ENCODE peak calls at places on chromosome 20, in ten cellular contexts. A is astrocyte of the spinal cord, Q is cardiac muscle cell, H is Peyer's patch, L is lung, V is AG04449, T is lower lobe of right lung, E is epithelial cell of proximal tubule, I is HFF-Myc, C is pancreas. Y is an unnamed sample.

GRCh38 chr20:1845701-1846100 is 49.5 kb upstream of the SIRPA start:
- DNase-seq in A (no peak), Q (no peak), H (no peak), L (no peak), V (no peak), T (no peak), E (no peak), I (no peak), C (no peak), Y (no peak)

GRCh38 chr20:52577696-52578095 is 386.1 kb upstream of the ZFP64 start:
- DNase-seq in A (no peak), Q (no peak), H (no peak), L (no peak), V (no peak), T (no peak), E (no peak), I (no peak), C (no peak), Y (no peak)

GRCh38 chr20:54452277-54452676 is 23.1 kb upstream of the DOK5 start:
- DNase-seq in A (no peak), Q (no peak), H (no peak), L (no peak), V (no peak), T (no peak), E (no peak), I (no peak), C (no peak), Y (no peak)

GRCh38 chr20:20393770-20394169 is 25.9 kb downstream of the INSM1 start:
- DNase-seq in A (no peak), Q (peak; percentile 30), H (no peak), L (no peak), V (no peak), T (no peak), E (no peak), I (no peak), C (no peak), Y (no peak)

GRCh38 chr20:20327756-20328155 is 40.1 kb upstream of the INSM1 start:
- DNase-seq in A (no peak), Q (no peak), H (no peak), L (no peak), V (no peak), T (no peak), E (peak; percentile 41), I (no peak), C (no peak), Y (no peak)

GRCh38 chr20:8043687-8044278 is 24.2 kb upstream of the TMX4 start:
- DNase-seq in A (peak; percentile 55), Q (peak; percentile 76), H (peak; percentile 57), L (no peak), V (no peak), T (no peak), E (peak; percentile 13), I (peak; percentile 35), C (no peak), Y (no peak)

GRCh38 chr20:52845044-52845443 is 127.1 kb upstream of the TSHZ2 start:
- DNase-seq in A (no peak), Q (no peak), H (no peak), L (no peak), V (no peak), T (no peak), E (no peak), I (no peak), C (no peak), Y (no peak)

GRCh38 chr20:4601630-4602296 is 119.9 kb upstream of the PRND start:
- DNase-seq in A (peak; percentile 45), Q (no peak), H (no peak), L (no peak), V (no peak), T (no peak), E (no peak), I (no peak), C (no peak), Y (peak; percentile 96)

GRCh38 chr20:23086056-23086551 is at the start of gene CD93:
- DNase-seq in A (peak; percentile 41), Q (peak; percentile 67), H (no peak), L (no peak), V (no peak), T (peak; percentile 55), E (no peak), I (no peak), C (no peak), Y (no peak)

GRCh38 chr20:49583669-49584417 is 15.9 kb upstream of the PTGIS start:
- DNase-seq in A (peak; percentile 74), Q (peak; percentile 94), H (peak; percentile 77), L (peak; percentile 58), V (no peak), T (peak; percentile 56), E (no peak), I (peak; percentile 56), C (peak; percentile 74), Y (peak; percentile 32)

GRCh38 chr20:14288341-14289330 is 48.8 kb downstream of the FLRT3 start:
- DNase-seq in A (peak; percentile 53), Q (no peak), H (no peak), L (no peak), V (no peak), T (no peak), E (peak; percentile 65), I (peak; percentile 1), C (no peak), Y (no peak)

GRCh38 chr20:5400164-5400762 is 83.5 kb upstream of the PROKR2 start:
- DNase-seq in A (peak; percentile 24), Q (peak; percentile 49), H (no peak), L (no peak), V (no peak), T (no peak), E (no peak), I (peak; percentile 10), C (no peak), Y (no peak)

GRCh38 chr20:10113746-10114145 is 79.0 kb downstream of the ANKEF1 start:
- DNase-seq in A (peak; percentile 27), Q (no peak), H (no peak), L (no peak), V (no peak), T (no peak), E (no peak), I (no peak), C (no peak), Y (peak; percentile 44)

GRCh38 chr20:49508435-49509199 is 26.1 kb upstream of the KCNB1 start:
- DNase-seq in A (peak; percentile 43), Q (peak; percentile 62), H (no peak), L (no peak), V (no peak), T (no peak), E (no peak), I (peak; percentile 21), C (no peak), Y (no peak)

DNA sequence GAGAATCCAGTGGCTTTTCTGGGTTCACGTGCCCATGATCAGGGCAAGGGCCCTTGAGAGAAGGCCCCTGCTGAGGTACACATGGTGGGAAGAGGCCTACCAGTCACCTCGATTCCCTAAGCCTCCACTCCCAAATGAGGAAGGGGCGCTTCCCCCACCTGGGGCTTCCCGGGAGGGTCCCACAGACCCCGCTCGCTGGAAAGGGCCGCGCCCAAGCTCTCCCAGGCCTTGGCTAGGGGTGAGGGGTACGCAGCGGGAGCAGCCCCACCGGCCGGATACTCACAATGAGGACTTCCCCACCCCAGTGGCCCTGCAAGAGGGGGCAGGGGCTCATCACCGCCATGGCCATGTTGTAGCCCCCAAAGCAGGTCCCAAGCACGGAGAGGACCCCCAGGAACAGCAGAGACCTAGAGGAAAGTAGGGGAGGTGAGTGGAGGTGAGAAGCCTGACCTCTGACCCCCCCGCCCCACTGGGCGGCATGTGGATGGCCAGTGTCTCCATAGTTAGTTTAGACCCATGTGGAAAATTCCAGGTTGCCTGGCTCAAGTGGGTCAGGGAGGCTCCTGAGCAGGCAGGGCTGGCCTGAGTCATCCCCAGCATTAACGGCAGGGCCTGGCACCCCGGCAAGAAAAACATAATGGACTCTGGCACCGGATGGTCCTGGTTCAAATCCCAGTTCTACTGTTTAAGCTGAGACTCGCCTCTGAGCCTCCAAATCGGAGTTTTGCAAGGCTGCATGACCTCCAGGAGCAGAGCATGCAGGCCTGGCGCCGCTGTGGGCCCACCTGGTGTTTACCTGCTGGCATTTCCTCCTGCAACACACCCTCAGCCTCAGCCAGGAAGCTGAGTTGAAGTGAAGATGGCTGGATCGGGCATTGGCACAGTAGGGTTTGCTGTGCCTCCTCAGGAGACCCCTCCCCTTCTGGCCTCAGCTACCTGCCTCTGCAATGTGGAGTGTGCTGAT is 6.6 kb downstream of the SLC52A3 start:
- DNase-seq in A (no peak), Q (no peak), H (no peak), L (no peak), V (no peak), T (no peak), E (no peak), I (no peak), C (no peak), Y (no peak)
- H3K4me3 ChIP-seq in A (no peak overlapping the region), Q (no peak overlapping the region), H (no peak overlapping the region), L (no peak overlapping the region), V (no peak overlapping the region), T (no peak overlapping the region), E (no peak overlapping the region), I (no peak overlapping the region), C (no peak overlapping the region), Y (no peak overlapping the region)

GRCh38 chr20:45253260-45253659 is 1.1 kb downstream of the SLPI start:
- DNase-seq in A (no peak), Q (no peak), H (no peak), L (no peak), V (no peak), T (no peak), E (no peak), I (no peak), C (no peak), Y (no peak)
- H3K4me3 ChIP-seq in A (no peak overlapping the region), Q (no peak overlapping the region), H (no peak overlapping the region), L (peak overlapping the region; percentile 7), V (no peak overlapping the region), T (peak overlapping the region; percentile 52), E (peak overlapping the region; percentile 44), I (no peak overlapping the region), C (no peak overlapping the region), Y (no peak overlapping the region)

DNA sequence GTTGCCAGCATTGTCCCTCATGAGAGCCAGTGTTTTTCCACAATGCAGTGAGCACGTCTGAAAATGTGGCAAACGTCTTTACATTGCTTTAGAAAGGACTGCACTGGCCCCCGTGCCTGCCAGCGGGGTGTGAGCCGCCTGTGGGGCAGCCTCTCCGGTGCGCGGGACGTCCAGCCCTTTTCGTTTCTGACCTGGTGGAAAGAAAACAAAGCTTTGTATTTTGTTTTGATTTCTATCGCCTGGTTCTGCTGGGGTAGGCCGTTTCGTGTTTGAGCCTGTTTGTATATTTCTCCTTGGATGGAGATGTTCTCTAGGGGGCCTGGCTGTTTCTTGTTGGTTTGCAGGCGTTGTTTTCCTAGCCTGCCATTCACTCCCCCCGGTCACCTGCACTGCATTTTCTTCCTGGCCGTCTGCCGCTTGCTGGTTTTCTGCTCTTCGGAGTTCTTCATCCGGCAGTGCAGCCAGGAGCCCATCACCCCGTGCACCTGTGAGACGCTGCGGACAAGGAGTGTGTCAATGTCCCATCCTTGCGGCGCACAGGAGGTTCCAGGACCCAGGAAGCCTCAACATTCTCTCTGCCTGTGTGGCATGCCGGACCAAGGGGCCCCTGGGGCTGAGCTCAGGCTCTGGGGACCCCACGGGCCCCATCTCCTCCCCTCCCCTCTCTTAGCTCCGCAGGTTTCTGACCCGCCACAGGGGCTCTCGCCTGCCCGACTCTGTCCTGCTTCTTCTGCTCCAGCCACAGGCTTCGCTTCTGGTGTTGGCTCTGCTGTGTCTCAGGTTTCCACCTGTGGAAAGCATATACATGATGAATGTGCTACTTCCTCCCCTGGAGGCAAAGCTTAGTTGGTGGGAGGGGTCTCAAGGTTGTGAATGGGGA is 100.6 kb downstream of the CDH4 start:
- DNase-seq in A (no peak), Q (no peak), H (no peak), L (no peak), V (no peak), T (no peak), E (no peak), I (no peak), C (no peak), Y (peak; percentile 5)
- H3K4me3 ChIP-seq in A (no peak overlapping the region), Q (no peak overlapping the region), H (no peak overlapping the region), L (no peak overlapping the region), V (no peak overlapping the region), T (no peak overlapping the region), E (peak overlapping the region; percentile 16), I (no peak overlapping the region), C (no peak overlapping the region), Y (no peak overlapping the region)

GRCh38 chr20:32823078-32823477 is 3.3 kb downstream of the MAPRE1 start:
- DNase-seq in A (peak; percentile 66), Q (peak; percentile 76), H (no peak), L (no peak), V (no peak), T (no peak), E (no peak), I (peak; percentile 37), C (no peak), Y (no peak)
- H3K4me3 ChIP-seq in A (no peak overlapping the region), Q (no peak overlapping the region), H (no peak overlapping the region), L (no peak overlapping the region), V (no peak overlapping the region), T (no peak overlapping the region), E (no peak overlapping the region), I (no peak overlapping the region), C (no peak overlapping the region), Y (no peak overlapping the region)

Y was measured in thyroid gland.